ENCODE peak calls at places on chromosomes 7 and 10, in five cellular contexts. B is left ventricle myocardium inferior, X is astrocyte of the spinal cord, Y is suprapubic skin, Q is ovary. R is an unnamed sample.
A peak's percentile ranks its signal among the peaks of the same experiment; 100 is the strongest.

GRCh38 chr10:121580276-121581116 is 17.7 kb downstream of the FGFR2 start:
- DNase-seq in B (no peak), X (no peak), Y (no peak), Q (no peak), R (no peak)

GRCh38 chr10:52775132-52775647 is 2.6 kb upstream of the MBL2 start:
- DNase-seq in B (no peak), X (no peak), Y (no peak), Q (no peak), R (no peak)

GRCh38 chr10:96389785-96390184 is 31.0 kb upstream of the OPALIN start:
- DNase-seq in B (no peak), X (no peak), Y (no peak), Q (no peak), R (no peak)

GRCh38 chr7:1355568-1356340 is 103.5 kb downstream of the MICALL2 start:
- DNase-seq in B (no peak), X (no peak), Y (peak; percentile 31), Q (no peak), R (no peak)

GRCh38 chr7:131235489-131236317 is 92.0 kb upstream of the MKLN1 start:
- DNase-seq in B (no peak), X (peak; percentile 99), Y (no peak), Q (no peak), R (no peak)

GRCh38 chr10:10363217-10363616 is 654.5 kb upstream of the CELF2 start:
- DNase-seq in B (no peak), X (no peak), Y (no peak), Q (no peak), R (no peak)

GRCh38 chr10:119418401-119418800 is 124.1 kb downstream of the RGS10 start:
- DNase-seq in B (no peak), X (no peak), Y (no peak), Q (no peak), R (no peak)

GRCh38 chr10:47333532-47333931 is 11.3 kb downstream of the GDF2 start:
- DNase-seq in B (no peak), X (no peak), Y (no peak), Q (no peak), R (no peak)

GRCh38 chr10:34016541-34016940 is 682.1 kb upstream of the NRP1 start:
- DNase-seq in B (no peak), X (no peak), Y (no peak), Q (no peak), R (no peak)

GRCh38 chr10:77844713-77845454 is 81.7 kb downstream of the DLG5 start:
- DNase-seq in B (no peak), X (peak; percentile 82), Y (no peak), Q (no peak), R (no peak)

GRCh38 chr10:70323697-70324340 is 40.0 kb upstream of the NPFFR1 start:
- DNase-seq in B (no peak), X (no peak), Y (no peak), Q (no peak), R (no peak)

GRCh38 chr10:46541735-46542566 is 14.5 kb downstream of the GPRIN2 start:
- DNase-seq in B (peak; percentile 12), X (no peak), Y (peak; percentile 62), Q (peak; percentile 13), R (peak; percentile 4)

GRCh38 chr10:111221682-111222470 is 145.0 kb downstream of the ADRA2A start:
- DNase-seq in B (no peak), X (no peak), Y (no peak), Q (no peak), R (peak; percentile 31)

GRCh38 chr7:70340236-70340635 is 742.0 kb downstream of the AUTS2 start:
- DNase-seq in B (no peak), X (no peak), Y (no peak), Q (no peak), R (no peak)

GRCh38 chr7:70347463-70347855 is 749.2 kb downstream of the AUTS2 start:
- DNase-seq in B (no peak), X (no peak), Y (no peak), Q (no peak), R (no peak)

GRCh38 chr7:70346844-70347462 is 748.7 kb downstream of the AUTS2 start:
- DNase-seq in B (no peak), X (no peak), Y (no peak), Q (no peak), R (no peak)

GRCh38 chr7:70347880-70348279 is 749.6 kb downstream of the AUTS2 start:
- DNase-seq in B (no peak), X (no peak), Y (no peak), Q (no peak), R (no peak)

DNA sequence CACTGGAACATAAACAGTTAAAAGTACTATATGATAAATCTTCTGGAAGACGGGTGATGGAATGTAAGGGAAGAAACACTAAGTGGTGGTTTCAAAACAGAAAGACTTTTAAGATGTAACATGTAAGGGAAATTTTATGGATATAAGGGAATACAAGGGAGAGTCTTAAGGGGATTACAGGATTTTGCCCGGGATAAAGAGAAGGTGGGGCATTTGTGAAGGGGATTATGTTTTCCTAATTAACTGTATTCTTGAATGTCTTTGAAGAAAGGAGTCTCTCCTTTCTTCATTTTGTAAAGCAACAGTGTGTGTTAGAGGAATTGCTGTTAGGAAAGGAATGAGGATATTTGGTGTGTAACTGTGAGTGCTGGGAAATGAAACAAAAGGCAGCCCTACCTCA is 745.2 kb downstream of the AUTS2 start:
- DNase-seq in B (no peak), X (no peak), Y (no peak), Q (no peak), R (no peak)
- H3K4me3 ChIP-seq in B (no peak overlapping the region), X (no peak overlapping the region), Y (no peak overlapping the region), Q (no peak overlapping the region), R (no peak overlapping the region)

GRCh38 chr7:123635551-123636359 is 19.9 kb upstream of the LMOD2 start:
- DNase-seq in B (no peak), X (peak; percentile 55), Y (no peak), Q (no peak), R (no peak)
- TF ChIP-seq CTCF in B (peak; percentile 72), X (peak; percentile 71), Y (peak; percentile 32), Q (no peak), R (peak; percentile 55)

DNA sequence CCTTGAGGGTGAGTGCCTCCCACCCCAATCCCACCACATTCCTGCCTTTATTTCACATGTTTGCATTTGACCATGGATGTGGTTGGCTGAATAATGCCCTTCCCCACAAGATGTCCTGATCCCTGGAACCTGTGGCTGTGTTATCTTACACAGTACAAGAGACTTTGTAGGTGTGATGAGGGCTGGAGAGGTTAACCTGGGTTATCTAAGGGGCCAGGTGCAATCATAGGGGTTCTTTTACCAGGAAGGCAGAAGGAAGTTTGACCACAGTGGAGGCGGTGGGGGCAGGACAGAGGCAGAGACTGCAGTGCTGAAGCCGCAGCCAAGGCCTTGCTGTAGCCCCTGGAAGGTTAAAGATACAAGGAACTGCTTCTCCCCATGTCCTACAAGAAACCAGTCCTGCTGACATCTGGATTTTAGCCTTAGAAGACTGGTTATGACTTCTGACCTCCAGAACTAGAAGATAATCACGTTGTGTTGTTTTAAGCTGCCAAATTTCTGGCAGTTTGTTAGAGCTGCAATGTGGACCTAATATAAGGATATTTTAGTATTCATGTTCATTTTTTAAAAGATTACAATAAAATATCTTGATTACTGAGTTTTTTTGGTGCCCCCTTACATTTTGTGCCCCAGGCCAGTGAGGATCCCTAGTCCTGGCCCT is 136.6 kb downstream of the ARHGAP22 start:
- DNase-seq in B (no peak), X (no peak), Y (no peak), Q (peak; percentile 22), R (no peak)
- H3K4me3 ChIP-seq in B (no peak overlapping the region), X (no peak overlapping the region), Y (no peak overlapping the region), Q (no peak overlapping the region), R (no peak overlapping the region)

DNA sequence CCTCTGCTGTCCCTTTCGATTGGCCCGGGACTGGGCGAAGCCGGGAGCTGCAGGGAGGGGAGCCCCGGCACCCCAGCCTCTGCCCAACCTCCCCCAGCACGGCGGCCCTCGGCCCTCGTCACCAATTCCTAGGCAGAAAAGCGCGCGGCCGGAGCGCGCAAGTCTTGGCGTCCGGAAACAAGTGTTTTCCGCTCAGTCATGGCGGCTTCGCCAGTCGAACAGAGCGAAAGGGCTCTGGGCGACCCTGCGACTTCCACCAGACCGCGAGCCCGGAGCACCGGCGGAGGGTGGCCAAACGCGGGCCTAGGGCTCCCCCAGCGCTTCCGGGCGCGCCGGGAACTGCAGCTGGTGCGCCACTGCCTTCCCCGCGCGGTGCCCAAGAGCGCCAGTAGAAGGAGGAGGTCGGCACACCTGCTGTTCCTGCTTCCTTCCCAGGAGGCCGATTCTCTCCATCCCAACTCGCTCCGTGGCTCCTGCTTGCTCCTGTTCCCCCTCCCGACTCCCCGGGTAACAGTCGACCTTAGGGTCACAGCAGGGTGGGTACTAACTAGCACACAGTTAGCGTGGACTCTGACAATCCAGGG is 729.9 kb downstream of the ZWINT start:
- DNase-seq in B (peak; percentile 33), X (peak; percentile 57), Y (peak; percentile 60), Q (no peak), R (no peak)
- TF ChIP-seq CTCF in B (peak; percentile 75), X (peak; percentile 66), Y (no peak), Q (no peak), R (no peak)

DNA sequence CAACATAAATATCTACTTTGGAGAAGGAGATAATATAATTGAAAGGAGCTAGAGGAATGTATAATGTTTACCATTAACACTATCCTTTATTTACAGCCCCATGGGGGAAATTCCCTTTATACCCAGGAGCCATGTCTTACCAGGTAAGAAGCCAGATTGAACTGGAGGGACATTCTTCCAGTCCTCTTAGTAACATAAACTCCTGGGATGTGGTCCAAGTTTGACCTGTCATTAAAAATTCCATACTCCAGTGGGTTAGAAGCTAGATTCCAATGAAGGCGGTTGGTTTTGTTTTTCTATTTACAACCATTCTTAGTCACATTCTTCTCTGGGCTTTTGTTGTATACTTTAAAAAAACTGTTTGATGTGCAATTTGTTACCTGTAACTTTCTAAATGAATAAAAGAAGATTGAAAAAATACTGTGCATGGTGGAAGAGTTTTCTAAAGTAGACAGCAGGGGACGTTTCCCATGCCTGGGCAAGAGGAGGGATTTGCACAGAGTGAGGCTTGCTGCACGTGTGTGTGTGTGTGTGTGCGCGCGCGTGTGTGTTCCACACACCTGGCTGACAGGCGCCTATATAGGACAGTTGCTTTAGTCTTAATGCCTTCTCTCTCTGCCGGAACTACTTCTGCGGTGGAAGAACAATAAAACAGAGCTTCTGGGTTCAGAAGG is 2.0 kb downstream of the PLCE1 start:
- DNase-seq in B (no peak), X (peak; percentile 71), Y (no peak), Q (no peak), R (no peak)
- H3K4me3 ChIP-seq in B (no peak overlapping the region), X (no peak overlapping the region), Y (no peak overlapping the region), Q (no peak overlapping the region), R (no peak overlapping the region)

DNA sequence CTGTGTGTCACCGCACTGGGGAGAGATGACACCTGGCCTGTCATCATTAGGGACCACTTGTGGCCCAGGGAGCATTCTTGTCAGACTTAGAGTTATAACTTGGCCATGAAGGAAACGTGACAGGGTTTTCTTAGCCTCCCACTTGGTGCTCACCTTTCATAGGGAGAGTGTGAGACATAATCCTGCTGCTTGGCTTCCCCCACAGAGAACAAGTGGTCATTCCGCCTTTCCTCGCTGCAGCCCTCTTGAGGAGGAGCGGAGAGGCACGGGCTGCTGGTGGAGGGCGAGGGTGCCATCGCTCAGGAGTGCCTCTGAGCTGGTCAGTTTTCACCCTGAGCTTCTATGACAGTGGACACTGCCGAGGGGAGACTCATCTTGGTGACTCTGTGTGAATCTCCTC is 125.0 kb upstream of the GJD4 start:
- DNase-seq in B (no peak), X (no peak), Y (no peak), Q (no peak), R (no peak)
- TF ChIP-seq CTCF in B (no peak), X (no peak), Y (no peak), Q (no peak), R (no peak)

R was measured in gastrocnemius medialis.